ENCODE peak calls at places on chromosomes 7 and 10, in ten cellular contexts. B is T-helper 9 cell, S is H9, Z is M059J, M is astrocyte of the spinal cord, O is AG20443, F is DMS153, W is upper lobe of right lung, D is ACHN, N is germinal center. R is an unnamed sample.

GRCh38 chr10:6543431-6544005 is 36.6 kb downstream of the PRKCQ start:
- DNase-seq in B (peak; percentile 32), S (no peak), Z (no peak), M (no peak), O (no peak), F (no peak), W (no peak), D (no peak), N (no peak), R (no peak)

GRCh38 chr10:43292745-43293676 is 26.1 kb upstream of the RASGEF1A start:
- DNase-seq in B (peak; percentile 18), S (peak; percentile 55), Z (peak; percentile 40), M (peak; percentile 42), O (peak; percentile 77), F (peak; percentile 34), W (no peak), D (peak; percentile 67), N (peak; percentile 36), R (peak; percentile 71)

GRCh38 chr7:55546826-55547225 is 25.5 kb downstream of the VOPP1 start:
- DNase-seq in B (no peak), S (no peak), Z (peak; percentile 97), M (peak; percentile 81), O (peak; percentile 91), F (peak; percentile 45), W (peak; percentile 78), D (peak; percentile 96), N (no peak), R (peak; percentile 94)

GRCh38 chr7:50674896-50675835 is 107.5 kb downstream of the GRB10 start:
- DNase-seq in B (no peak), S (no peak), Z (no peak), M (no peak), O (no peak), F (no peak), W (no peak), D (no peak), N (no peak), R (no peak)

GRCh38 chr7:38478404-38478803 is 152.8 kb downstream of the AMPH start:
- DNase-seq in B (no peak), S (no peak), Z (no peak), M (no peak), O (no peak), F (no peak), W (no peak), D (no peak), N (no peak), R (peak; percentile 12)

GRCh38 chr7:132508724-132509348 is 67.4 kb downstream of the PLXNA4 start:
- DNase-seq in B (no peak), S (no peak), Z (no peak), M (no peak), O (no peak), F (no peak), W (no peak), D (no peak), N (no peak), R (no peak)

GRCh38 chr10:100348389-100348927 is 1.4 kb downstream of the SCD start:
- DNase-seq in B (no peak), S (no peak), Z (no peak), M (no peak), O (no peak), F (no peak), W (no peak), D (no peak), N (no peak), R (peak; percentile 32)

GRCh38 chr10:1526427-1527055 is 210.8 kb downstream of the ADARB2 start:
- DNase-seq in B (no peak), S (no peak), Z (no peak), M (no peak), O (no peak), F (peak; percentile 34), W (peak; percentile 45), D (no peak), N (peak; percentile 44), R (no peak)

GRCh38 chr7:28955723-28956607 is 2.2 kb downstream of the TRIL start:
- DNase-seq in B (no peak), S (peak; percentile 90), Z (peak; percentile 28), M (peak; percentile 14), O (peak; percentile 60), F (peak; percentile 79), W (peak; percentile 93), D (peak; percentile 69), N (peak; percentile 53), R (peak; percentile 80)

GRCh38 chr10:123309740-123310139 is 155.5 kb downstream of the BUB3 start:
- DNase-seq in B (no peak), S (no peak), Z (no peak), M (peak; percentile 6), O (no peak), F (no peak), W (peak; percentile 78), D (no peak), N (no peak), R (peak; percentile 62)

GRCh38 chr10:10209152-10209551 is 808.5 kb upstream of the CELF2 start:
- DNase-seq in B (no peak), S (no peak), Z (no peak), M (no peak), O (peak; percentile 79), F (no peak), W (no peak), D (no peak), N (no peak), R (peak; percentile 38)

GRCh38 chr7:41774966-41775365 is 72.1 kb upstream of the INHBA start:
- DNase-seq in B (no peak), S (no peak), Z (peak; percentile 95), M (no peak), O (no peak), F (no peak), W (no peak), D (no peak), N (no peak), R (no peak)

GRCh38 chr10:27723436-27723835 is 22.2 kb downstream of the MKX start:
- DNase-seq in B (no peak), S (no peak), Z (peak; percentile 62), M (peak; percentile 24), O (peak; percentile 88), F (no peak), W (no peak), D (no peak), N (no peak), R (peak; percentile 47)

GRCh38 chr7:66778201-66778600 is 37.7 kb downstream of the RABGEF1 start:
- DNase-seq in B (no peak), S (no peak), Z (no peak), M (peak; percentile 37), O (no peak), F (no peak), W (no peak), D (no peak), N (no peak), R (peak; percentile 39)

GRCh38 chr10:75276029-75276872 is 40.5 kb upstream of the COMTD1 start:
- DNase-seq in B (no peak), S (peak; percentile 55), Z (no peak), M (no peak), O (no peak), F (no peak), W (peak; percentile 77), D (no peak), N (no peak), R (no peak)

GRCh38 chr7:157474685-157475084 is 137.9 kb downstream of the DNAJB6 start:
- DNase-seq in B (no peak), S (peak; percentile 81), Z (no peak), M (no peak), O (no peak), F (no peak), W (peak; percentile 66), D (peak; percentile 24), N (peak; percentile 55), R (no peak)

GRCh38 chr7:96076350-96076707 is 245.6 kb downstream of the SLC25A13 start:
- DNase-seq in B (no peak), S (no peak), Z (no peak), M (no peak), O (no peak), F (no peak), W (no peak), D (no peak), N (no peak), R (no peak)

GRCh38 chr7:64494912-64495461 is 67.9 kb downstream of the ZNF680 start:
- DNase-seq in B (no peak), S (no peak), Z (no peak), M (no peak), O (peak; percentile 33), F (no peak), W (no peak), D (no peak), N (no peak), R (peak; percentile 34)

GRCh38 chr10:34581871-34582532 is 233.1 kb downstream of the PARD3 start:
- DNase-seq in B (no peak), S (no peak), Z (peak; percentile 59), M (peak; percentile 85), O (peak; percentile 17), F (no peak), W (no peak), D (no peak), N (no peak), R (peak; percentile 53)

GRCh38 chr7:43004076-43004475 is 71.9 kb downstream of the MRPL32 start:
- DNase-seq in B (no peak), S (no peak), Z (peak; percentile 19), M (peak; percentile 6), O (no peak), F (no peak), W (no peak), D (no peak), N (no peak), R (no peak)

GRCh38 chr7:149720372-149721083 is 52.9 kb downstream of the ZNF467 start:
- DNase-seq in B (no peak), S (peak; percentile 21), Z (peak; percentile 18), M (no peak), O (no peak), F (no peak), W (peak; percentile 64), D (peak; percentile 83), N (no peak), R (peak; percentile 34)

GRCh38 chr7:20441346-20441745 is 110.6 kb downstream of the ITGB8 start:
- DNase-seq in B (no peak), S (no peak), Z (no peak), M (no peak), O (no peak), F (no peak), W (no peak), D (no peak), N (no peak), R (no peak)

R was measured in astrocyte of the hippocampus.